ENCODE peak calls at places on chromosomes 7 and 10, in four cellular contexts. P is thoracic aorta, H is neural crest cell, X is cardiac fibroblast. N is an unnamed sample.

GRCh38 chr7:105046414-105046813 is 32.4 kb downstream of the KMT2E start:
- DNase-seq in X (peak; percentile 73), H (no peak), P (no peak), N (no peak)

GRCh38 chr10:131131726-131132561 is 179.6 kb downstream of the TCERG1L start:
- DNase-seq in H (no peak), P (no peak), X (no peak), N (peak; percentile 32)

GRCh38 chr10:81889181-81889769 is 14.3 kb downstream of the NRG3 start:
- DNase-seq in X (peak; percentile 4), P (no peak), H (no peak), N (no peak)

GRCh38 chr7:124856299-124856888 is 73.2 kb downstream of the POT1 start:
- DNase-seq in P (no peak), H (no peak), X (peak; percentile 71), N (no peak)

GRCh38 chr10:74835963-74836362 is 9.6 kb downstream of the KAT6B start:
- DNase-seq in X (no peak), P (no peak), H (no peak), N (no peak)

GRCh38 chr7:2928256-2928612 is 84.1 kb upstream of the GNA12 start:
- DNase-seq in H (no peak), P (no peak), X (no peak), N (peak; percentile 22)

GRCh38 chr10:20858292-20859124 is 38.6 kb downstream of the NEBL start:
- DNase-seq in H (no peak), P (no peak), X (peak; percentile 73), N (no peak)

GRCh38 chr10:76675561-76675950 is 962.1 kb downstream of the KCNMA1 start:
- DNase-seq in H (no peak), P (no peak), X (no peak), N (no peak)

GRCh38 chr7:41996381-41997035 is 240.5 kb downstream of the GLI3 start:
- DNase-seq in P (no peak), X (peak; percentile 76), H (no peak), N (no peak)

GRCh38 chr10:118904284-118904683 is 125.2 kb upstream of the NANOS1 start:
- DNase-seq in H (no peak), X (no peak), P (no peak), N (no peak)

GRCh38 chr7:154096-154835 is 38.1 kb upstream of the FAM20C start:
- DNase-seq in P (no peak), X (no peak), H (no peak), N (no peak)

GRCh38 chr7:918441-919113 is 35.9 kb downstream of the ADAP1 start:
- DNase-seq in X (no peak), P (no peak), H (no peak), N (peak; percentile 39)

GRCh38 chr7:108166687-108167086 is 36.5 kb upstream of the LAMB4 start:
- DNase-seq in H (no peak), X (no peak), P (no peak), N (no peak)

GRCh38 chr10:71354771-71355170 is 35.7 kb downstream of the SLC29A3 start:
- DNase-seq in H (no peak), P (no peak), X (peak; percentile 24), N (no peak)

GRCh38 chr10:133358162-133358919 is 522 bp upstream of the FUOM start:
- DNase-seq in P (no peak), H (no peak), X (no peak), N (no peak)

GRCh38 chr10:126646101-126646500 is 24.4 kb downstream of the C10orf90 start:
- DNase-seq in X (peak; percentile 66), H (no peak), P (no peak), N (peak; percentile 1)

GRCh38 chr10:133318494-133319127 is 9.9 kb downstream of the ZNF511 start:
- DNase-seq in P (no peak), X (peak; percentile 53), H (peak; percentile 87), N (peak; percentile 75)

GRCh38 chr10:79582096-79582495 is 21.9 kb upstream of the SFTPA2 start:
- DNase-seq in X (no peak), H (no peak), P (no peak), N (no peak)

GRCh38 chr7:150481207-150481920 is 30.9 kb downstream of the GIMAP8 start:
- DNase-seq in P (no peak), X (no peak), H (no peak), N (no peak)

GRCh38 chr7:64098-64521 is 128.3 kb upstream of the FAM20C start:
- DNase-seq in X (peak; percentile 81), H (peak; percentile 40), P (no peak), N (no peak)

GRCh38 chr7:28207486-28208158 is 27.0 kb upstream of the JAZF1 start:
- DNase-seq in X (peak; percentile 71), H (no peak), P (no peak), N (no peak)

GRCh38 chr10:99775850-99776249 is 6.6 kb upstream of the ABCC2 start:
- DNase-seq in X (peak; percentile 89), H (no peak), P (no peak), N (no peak)

GRCh38 chr10:73414230-73414981 is 548 bp upstream of the ANXA7 start:
- DNase-seq in H (no peak), X (no peak), P (no peak), N (no peak)
- TF ChIP-seq CTCF in H (peak; percentile 31), X (no peak), P (peak; percentile 6), N (peak; percentile 24)

GRCh38 chr10:43170491-43170890 is 32.2 kb downstream of the CSGALNACT2 start:
- DNase-seq in P (no peak), X (no peak), H (no peak), N (no peak)
- TF ChIP-seq CTCF in P (no peak), X (peak; percentile 25), H (peak; percentile 38), N (peak; percentile 18)

DNA sequence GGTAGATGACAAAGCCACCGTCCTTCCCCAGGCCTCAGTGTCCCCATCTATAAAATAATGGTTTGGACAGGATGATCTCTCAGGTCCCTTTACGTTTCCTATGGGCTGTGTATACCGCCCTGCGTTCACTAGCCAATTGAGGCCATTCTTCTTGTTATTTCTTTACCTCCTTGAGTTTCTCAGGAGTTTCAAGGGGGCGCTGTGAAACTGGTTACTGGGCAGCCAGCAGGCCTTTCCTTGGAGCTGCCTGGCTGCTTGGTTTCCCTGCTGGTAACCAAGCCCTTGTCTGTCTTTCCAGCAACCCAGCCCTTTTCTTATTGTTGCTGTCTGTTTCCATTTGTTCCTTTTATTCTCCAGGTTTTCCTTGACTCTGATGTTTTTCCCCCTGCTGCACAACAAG is 26.9 kb downstream of the FGF8 start:
- DNase-seq in X (no peak), P (no peak), H (peak; percentile 49), N (no peak)
- TF ChIP-seq CTCF in X (no peak), P (no peak), H (no peak), N (no peak)

GRCh38 chr10:15097011-15097812 is at the start of gene RPP38:
- DNase-seq in X (peak; percentile 97), H (peak; percentile 96), P (peak; percentile 88), N (peak; percentile 95)
- TF ChIP-seq CTCF in X (no peak), H (no peak), P (no peak), N (no peak)

GRCh38 chr7:75738975-75739795 is 444 bp upstream of the HIP1 start:
- DNase-seq in P (peak; percentile 97), X (peak; percentile 98), H (peak; percentile 100), N (peak; percentile 100)
- TF ChIP-seq CTCF in P (peak; percentile 25), X (no peak), H (no peak), N (no peak)

GRCh38 chr7:142188846-142189245 is 69.0 kb downstream of the PRSS58 start:
- DNase-seq in H (no peak), X (peak; percentile 60), P (no peak), N (no peak)
- TF ChIP-seq CTCF in H (peak; percentile 68), X (peak; percentile 18), P (peak; percentile 11), N (peak; percentile 73)

GRCh38 chr10:73232887-73233286 is 14.2 kb downstream of the DNAJC9 start:
- DNase-seq in X (no peak), P (no peak), H (no peak), N (no peak)
- TF ChIP-seq CTCF in X (peak; percentile 24), P (no peak), H (peak; percentile 40), N (peak; percentile 17)